ENCODE peak calls at places on chromosomes 12 and 14, in six cellular contexts. J, P, M, S, K and T are unnamed samples.

GRCh38 chr12:65603428-65604351 is 220.6 kb upstream of the HMGA2 start:
- DNase-seq in J (peak; percentile 55), M (no peak), K (peak; percentile 87), P (no peak), S (peak; percentile 48), T (peak; percentile 0)

GRCh38 chr12:110917467-110917866 is 2.9 kb downstream of the MYL2 start:
- DNase-seq in P (no peak), M (no peak), S (peak; percentile 70), K (peak; percentile 55), J (no peak), T (no peak)

GRCh38 chr14:67232066-67232465 is 9.2 kb upstream of the PALS1 start:
- DNase-seq in K (no peak), P (no peak), S (no peak), J (no peak), M (no peak), T (no peak)

GRCh38 chr12:29316772-29317171 is 64.2 kb downstream of the ERGIC2 start:
- DNase-seq in J (no peak), P (no peak), K (peak; percentile 72), S (no peak), M (no peak), T (no peak)

GRCh38 chr12:109310247-109311125 is 1.4 kb upstream of the FOXN4 start:
- DNase-seq in K (no peak), P (no peak), J (no peak), M (no peak), S (no peak), T (no peak)

GRCh38 chr14:64671591-64671990 is 32.6 kb upstream of the PLEKHG3 start:
- DNase-seq in P (no peak), S (peak; percentile 72), K (peak; percentile 49), J (no peak), M (no peak), T (no peak)

GRCh38 chr12:106883421-106883820 is 72.3 kb upstream of the TMEM263 start:
- DNase-seq in K (peak; percentile 36), P (no peak), S (no peak), M (no peak), J (no peak), T (no peak)

GRCh38 chr12:107415066-107415465 is 270.5 kb upstream of the PWP1 start:
- DNase-seq in S (peak; percentile 67), M (no peak), J (no peak), K (peak; percentile 70), P (no peak), T (no peak)

GRCh38 chr12:111180830-111181726 is 187.8 kb downstream of the PHETA1 start:
- DNase-seq in S (no peak), M (peak; percentile 80), P (peak; percentile 27), J (peak; percentile 17), K (no peak), T (no peak)

GRCh38 chr12:48198619-48198973 is 4.5 kb downstream of the OR10AD1 start:
- DNase-seq in K (no peak), S (no peak), M (peak; percentile 91), J (peak; percentile 44), P (peak; percentile 46), T (no peak)

GRCh38 chr14:97022741-97023140 is 225.6 kb downstream of the VRK1 start:
- DNase-seq in P (no peak), J (no peak), M (no peak), K (no peak), S (no peak), T (no peak)

GRCh38 chr12:122827258-122827657 is 8.0 kb upstream of the HIP1R start:
- DNase-seq in S (no peak), M (no peak), K (no peak), P (no peak), J (no peak), T (no peak)

GRCh38 chr14:67738740-67739504 is 37.2 kb downstream of the RDH12 start:
- DNase-seq in K (peak; percentile 97), P (peak; percentile 79), S (peak; percentile 93), J (peak; percentile 40), M (no peak), T (no peak)

DNA sequence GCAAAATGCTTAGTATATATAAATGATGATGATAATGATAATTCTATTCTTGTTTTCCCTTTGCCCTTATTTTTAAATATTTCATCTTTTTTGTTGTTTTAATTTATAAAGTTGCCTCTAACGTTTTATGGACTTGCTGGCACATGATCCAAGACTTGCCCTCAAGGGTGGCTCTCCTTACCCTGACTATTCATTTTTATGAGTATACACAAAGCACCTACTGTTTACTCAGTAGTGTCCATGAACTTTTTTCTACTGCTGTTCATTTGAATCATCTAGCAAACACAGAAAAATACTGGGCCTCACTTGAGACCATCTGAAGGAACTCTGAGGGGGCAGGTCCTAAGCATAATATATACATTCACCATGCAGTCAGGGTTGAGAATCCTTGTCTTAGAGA is 276.2 kb downstream of the AACS start:
- DNase-seq in P (no peak), J (no peak), S (no peak), M (no peak), K (no peak), T (no peak)
- H3K27ac ChIP-seq in P (no peak overlapping the region), J (no peak overlapping the region), S (no peak overlapping the region), M (no peak overlapping the region), K (no peak overlapping the region), T (no peak overlapping the region)

DNA sequence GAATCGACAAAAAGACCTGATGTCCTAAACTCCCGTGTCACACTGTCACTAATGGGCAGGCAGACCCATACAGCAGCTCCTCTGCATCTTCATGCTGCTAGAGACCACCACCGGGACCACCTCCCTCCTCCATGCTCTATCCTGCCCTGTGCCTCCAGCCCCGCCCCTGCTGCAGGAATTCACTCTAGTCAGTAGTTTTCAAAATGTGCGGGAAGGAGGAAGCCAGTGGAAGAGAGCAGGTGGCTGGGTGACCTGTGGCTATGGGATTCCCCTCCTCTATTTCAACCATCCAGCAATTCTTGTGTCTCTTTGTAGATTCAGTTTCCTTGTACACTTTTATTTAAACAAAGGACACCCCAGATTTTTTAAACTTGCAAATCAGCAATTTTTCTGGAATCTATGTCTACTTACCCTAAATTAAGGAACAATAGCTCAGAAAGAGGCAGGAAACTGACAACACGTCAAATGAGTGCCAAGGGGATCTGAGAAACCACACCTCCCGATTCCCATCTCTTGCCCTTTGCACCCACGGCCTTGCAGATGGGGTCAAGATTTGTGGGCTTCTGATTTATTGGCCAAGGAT is 20.4 kb upstream of the MAP1LC3B2 start:
- DNase-seq in S (no peak), M (no peak), J (no peak), P (no peak), K (no peak), T (no peak)
- H3K27ac ChIP-seq in S (no peak overlapping the region), M (peak overlapping the region; percentile 59), J (peak overlapping the region; percentile 80), P (no peak overlapping the region), K (no peak overlapping the region), T (no peak overlapping the region)

DNA sequence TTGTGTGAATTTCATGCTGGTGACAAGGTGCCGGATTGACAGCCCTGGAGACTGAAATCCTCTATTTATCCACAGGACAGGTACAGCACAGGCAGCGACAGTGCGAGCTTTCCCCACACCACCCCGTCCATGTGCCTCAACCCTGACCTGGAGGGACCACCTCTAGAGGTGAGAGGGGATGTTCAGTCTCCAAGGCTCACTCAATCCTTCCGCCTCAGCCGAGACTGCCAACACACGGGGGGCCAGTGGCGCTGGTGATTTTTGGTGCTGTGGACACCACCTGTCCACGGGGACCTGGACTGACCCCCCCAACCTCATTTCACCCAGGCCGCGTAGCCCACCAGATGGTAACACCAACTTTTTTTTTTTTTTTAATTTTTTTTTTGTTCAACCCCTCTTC is 12.8 kb downstream of the PCBP2 start:
- DNase-seq in S (no peak), J (no peak), K (no peak), P (no peak), M (no peak), T (no peak)
- H3K27ac ChIP-seq in S (no peak overlapping the region), J (no peak overlapping the region), K (no peak overlapping the region), P (peak overlapping the region; percentile 71), M (no peak overlapping the region), T (no peak overlapping the region)

DNA sequence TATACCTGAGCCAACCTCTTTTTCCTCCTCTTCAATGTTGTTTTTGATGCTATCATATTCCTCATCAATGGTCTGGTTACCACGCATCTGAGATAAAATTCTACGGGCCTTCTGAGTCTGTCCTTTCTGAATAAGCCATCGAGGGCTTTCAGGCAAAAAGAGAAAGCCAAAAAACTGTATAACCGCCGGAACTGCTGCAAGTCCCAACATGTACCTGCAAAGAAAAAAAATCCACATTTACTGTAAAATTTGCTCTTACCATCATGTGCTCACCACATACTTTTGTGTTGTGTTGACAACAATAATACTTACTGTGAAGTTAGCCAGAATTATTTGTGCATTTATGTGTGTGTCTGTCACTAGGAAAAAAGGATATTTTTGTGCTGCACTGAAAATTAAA is 77.6 kb downstream of the SLC2A13 start:
- DNase-seq in M (no peak), K (no peak), J (no peak), S (no peak), P (no peak), T (no peak)
- H3K27ac ChIP-seq in M (no peak overlapping the region), K (no peak overlapping the region), J (no peak overlapping the region), S (no peak overlapping the region), P (no peak overlapping the region), T (no peak overlapping the region)